ENCODE peak calls at places on chromosomes 13 and 19, in eight cellular contexts. H is stimulated activated CD8-positive, alpha-beta memory T cell treated with anti-CD3 and anti-CD28 coated beads, Interleukin-7, amount 100 ng/mL, for 24 hours; F is stimulated activated CD4-positive, alpha-beta T cell treated with anti-CD3 and anti-CD28 coated beads, Interleukin-2, amount 100 ng/mL, for 48 hours; J is cardiac muscle cell; Q is tibial nerve; E is ovary; C is neural progenitor cell; Z is EL. I is an unnamed sample.

GRCh38 chr13:110266431-110266809 is 40.5 kb downstream of the COL4A1 start:
- DNase-seq in Z (no peak), H (no peak), J (no peak), E (no peak), F (no peak), C (no peak), Q (no peak), I (no peak)

GRCh38 chr19:33275933-33276619 is 26.3 kb downstream of the CEBPA start:
- DNase-seq in F (no peak), E (no peak), Z (no peak), J (no peak), Q (no peak), C (no peak), H (no peak), I (no peak)

GRCh38 chr19:313988-314815 is 23.0 kb upstream of the PLPP2 start:
- DNase-seq in E (peak), F (no peak), C (no peak), H (no peak), Z (no peak), J (no peak), Q (no peak), I (no peak)

GRCh38 chr19:56617531-56617930 is 22.4 kb downstream of the ZNF71 start:
- DNase-seq in Z (no peak), H (no peak), C (no peak), F (no peak), E (no peak), Q (no peak), J (no peak), I (no peak)

GRCh38 chr19:10230155-10230903 is 802 bp downstream of the S1PR2 start:
- DNase-seq in J (peak), F (peak), Q (peak), C (peak), E (peak), H (peak), Z (peak), I (no peak)

GRCh38 chr19:39119830-39120229 is 5.8 kb upstream of the PAK4 start:
- DNase-seq in F (no peak), H (no peak), C (no peak), Z (no peak), Q (no peak), J (no peak), E (no peak), I (no peak)

GRCh38 chr19:7852851-7853759 is 21.1 kb downstream of the PRR36 start:
- DNase-seq in E (peak), Z (peak), J (peak), C (peak), H (peak), F (peak), Q (peak), I (peak)

GRCh38 chr13:112062619-112063308 is 4.2 kb upstream of the SOX1 start:
- DNase-seq in J (peak), H (no peak), C (peak), Z (no peak), E (no peak), F (no peak), Q (no peak), I (peak)

GRCh38 chr13:44904982-44905381 is 84.3 kb downstream of the NUFIP1 start:
- DNase-seq in Q (peak), F (no peak), H (no peak), Z (peak), E (peak), J (no peak), C (no peak), I (no peak)

GRCh38 chr19:45470147-45471081 is 2.6 kb downstream of the FOSB start:
- DNase-seq in J (peak), Z (peak), F (no peak), E (peak), C (no peak), H (no peak), Q (peak), I (no peak)

GRCh38 chr19:45578861-45579260 is 5.7 kb downstream of the OPA3 start:
- DNase-seq in J (no peak), C (no peak), E (no peak), F (no peak), Q (no peak), H (no peak), Z (no peak), I (no peak)

GRCh38 chr13:30805603-30806011 is 70.3 kb downstream of the ALOX5AP start:
- DNase-seq in Z (no peak), C (no peak), H (no peak), F (no peak), J (peak), E (no peak), Q (no peak), I (no peak)

GRCh38 chr13:92602560-92602959 is 624.0 kb upstream of the GPC6 start:
- DNase-seq in Q (no peak), H (no peak), C (no peak), J (no peak), Z (no peak), E (no peak), F (no peak), I (no peak)

GRCh38 chr13:54287062-54287764 is 1258.6 kb downstream of the OLFM4 start:
- DNase-seq in J (no peak), F (no peak), Q (no peak), E (no peak), Z (no peak), C (no peak), H (no peak), I (no peak)